ENCODE peak calls at places on chromosomes 16 and 17, in six cellular contexts. J, Q, Y, E, W and T are unnamed samples.
A peak's percentile ranks its signal among the peaks of the same experiment; 100 is the strongest.

GRCh38 chr17:7445011-7445927 is at the start of gene CHRNB1:
- DNase-seq in J (no peak), Q (peak; percentile 68), Y (peak; percentile 57), E (peak; percentile 87), W (peak; percentile 88), T (peak; percentile 93)

GRCh38 chr16:11258553-11259287 is 2.7 kb upstream of the SOCS1 start:
- DNase-seq in J (no peak), Q (no peak), Y (no peak), E (peak; percentile 57), W (peak; percentile 64), T (peak; percentile 76)

GRCh38 chr16:2498085-2498484 is 15.7 kb upstream of the ATP6V0C start:
- DNase-seq in J (no peak), Q (no peak), Y (no peak), E (no peak), W (no peak), T (no peak)

GRCh38 chr17:75506888-75507287 is 8.4 kb downstream of the CASKIN2 start:
- DNase-seq in J (no peak), Q (no peak), Y (no peak), E (peak; percentile 10), W (no peak), T (no peak)

GRCh38 chr17:37489197-37490001 is at the start of gene DUSP14:
- DNase-seq in J (no peak), Q (peak; percentile 83), Y (peak; percentile 80), E (peak; percentile 86), W (peak; percentile 87), T (peak; percentile 91)

GRCh38 chr16:15445450-15445849 is 11.1 kb downstream of the BMERB1 start:
- DNase-seq in J (no peak), Q (no peak), Y (no peak), E (no peak), W (no peak), T (no peak)

GRCh38 chr17:50856431-50856830 is 9.7 kb downstream of the TOB1 start:
- DNase-seq in J (no peak), Q (no peak), Y (no peak), E (no peak), W (no peak), T (no peak)

GRCh38 chr17:49406791-49407190 is 7.9 kb downstream of the PHB1 start:
- DNase-seq in J (no peak), Q (no peak), Y (no peak), E (no peak), W (no peak), T (no peak)

GRCh38 chr17:63758428-63758827 is 15.0 kb downstream of the CCDC47 start:
- DNase-seq in J (no peak), Q (no peak), Y (no peak), E (no peak), W (no peak), T (no peak)

GRCh38 chr17:65594585-65594940 is 33.1 kb upstream of the AXIN2 start:
- DNase-seq in J (no peak), Q (no peak), Y (no peak), E (no peak), W (no peak), T (no peak)

GRCh38 chr16:7183768-7184167 is 148.9 kb upstream of the RBFOX1 start:
- DNase-seq in J (no peak), Q (no peak), Y (no peak), E (no peak), W (no peak), T (no peak)

GRCh38 chr16:78183886-78184553 is 84.6 kb downstream of the WWOX start:
- DNase-seq in J (no peak), Q (no peak), Y (no peak), E (no peak), W (no peak), T (no peak)

GRCh38 chr16:861446-861845 is 60.9 kb upstream of the GNG13 start:
- DNase-seq in J (no peak), Q (no peak), Y (no peak), E (no peak), W (no peak), T (no peak)

GRCh38 chr17:39080416-39081179 is 70.8 kb downstream of the PLXDC1 start:
- DNase-seq in J (no peak), Q (no peak), Y (no peak), E (peak; percentile 56), W (no peak), T (peak; percentile 56)

GRCh38 chr17:2264023-2264860 is 39.3 kb downstream of the SMG6 start:
- DNase-seq in J (no peak), Q (no peak), Y (no peak), E (no peak), W (no peak), T (no peak)

GRCh38 chr16:28549301-28549899 is 4.3 kb upstream of the SGF29 start:
- DNase-seq in J (no peak), Q (peak; percentile 62), Y (no peak), E (no peak), W (no peak), T (no peak)

GRCh38 chr17:29238133-29238850 is 8.4 kb upstream of the CRYBA1 start:
- DNase-seq in J (no peak), Q (no peak), Y (no peak), E (no peak), W (no peak), T (no peak)

GRCh38 chr17:64070213-64070612 is 49.8 kb upstream of the ICAM2 start:
- DNase-seq in J (no peak), Q (no peak), Y (no peak), E (no peak), W (no peak), T (no peak)

GRCh38 chr17:6387442-6387841 is 47.5 kb downstream of the AIPL1 start:
- DNase-seq in J (no peak), Q (no peak), Y (no peak), E (no peak), W (no peak), T (no peak)

DNA sequence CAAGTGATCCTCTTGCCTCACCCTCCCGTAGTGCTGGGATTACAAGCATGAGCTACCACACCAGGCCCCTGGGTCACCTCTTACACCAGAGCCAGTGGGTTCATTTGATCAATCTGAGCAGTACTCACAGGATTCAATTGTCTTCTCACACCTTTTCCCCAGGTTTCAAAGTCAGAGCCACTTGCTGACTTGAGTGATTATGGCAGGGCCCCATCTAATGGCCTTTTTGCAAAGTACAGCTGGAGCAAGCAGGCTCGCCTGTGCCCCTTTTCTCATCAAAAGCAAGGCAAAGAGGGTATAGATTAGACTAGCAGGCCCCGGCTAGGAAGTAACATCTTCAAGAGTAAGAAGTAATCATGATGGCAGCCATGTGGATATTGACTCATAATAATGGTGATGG is 114.8 kb upstream of the NOL11 start:
- DNase-seq in J (peak; percentile 13), Q (peak; percentile 61), Y (no peak), E (no peak), W (no peak), T (no peak)
- TF ChIP-seq CTCF in J (peak; percentile 66), Q (peak; percentile 38), Y (no peak), E (peak; percentile 48), W (no peak), T (no peak)

GRCh38 chr17:78182504-78182903 is 4.3 kb downstream of the TK1 start:
- DNase-seq in J (no peak), Q (no peak), Y (no peak), E (no peak), W (no peak), T (no peak)

GRCh38 chr17:78186689-78187595 is at the start of the genes AFMID and TK1:
- DNase-seq in J (peak; percentile 77), Q (peak; percentile 99), Y (peak; percentile 98), E (peak; percentile 98), W (peak; percentile 100), T (peak; percentile 98)

GRCh38 chr17:78184311-78184710 is 2.5 kb downstream of the TK1 start:
- DNase-seq in J (no peak), Q (no peak), Y (no peak), E (no peak), W (no peak), T (no peak)

GRCh38 chr17:78185981-78186688 is 717 bp downstream of the TK1 start:
- DNase-seq in J (no peak), Q (peak; percentile 79), Y (no peak), E (peak; percentile 47), W (peak; percentile 81), T (no peak)

DNA sequence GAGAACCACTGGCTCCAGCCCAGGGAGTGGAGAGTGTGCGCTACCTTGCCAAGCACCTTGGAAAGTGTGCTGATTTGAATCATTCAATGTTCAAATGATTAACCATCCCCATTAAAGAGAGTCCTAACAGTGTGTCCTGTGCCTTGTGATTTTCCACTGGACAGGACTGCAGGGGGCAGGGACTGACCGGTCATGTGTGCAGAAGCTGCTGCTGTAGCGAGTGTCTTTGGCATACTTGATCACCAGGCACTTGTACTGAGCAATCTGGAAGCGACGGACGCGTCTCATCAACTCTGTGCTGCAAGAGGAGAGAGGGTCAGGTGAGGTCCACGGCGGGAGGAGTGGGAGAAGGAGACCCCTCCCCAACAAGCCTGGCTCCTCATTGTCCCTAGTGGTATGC is 2.0 kb downstream of the TK1 start:
- DNase-seq in J (no peak), Q (no peak), Y (no peak), E (no peak), W (no peak), T (no peak)
- H3K4me3 ChIP-seq in J (no peak overlapping the region), Q (no peak overlapping the region), Y (no peak overlapping the region), E (no peak overlapping the region), W (no peak overlapping the region), T (no peak overlapping the region)

GRCh38 chr16:57535680-57536305 is 578 bp downstream of the CCDC102A start:
- DNase-seq in J (peak; percentile 52), Q (peak; percentile 92), Y (peak; percentile 96), E (peak; percentile 96), W (peak; percentile 94), T (peak; percentile 96)
- TF ChIP-seq CTCF in J (no peak), Q (no peak), Y (no peak), E (peak; percentile 53), W (no peak), T (peak; percentile 27)

GRCh38 chr16:20905576-20905975 is 5.0 kb downstream of the LYRM1 start:
- DNase-seq in J (no peak), Q (no peak), Y (no peak), E (no peak), W (no peak), T (no peak)
- H3K4me3 ChIP-seq in J (no peak overlapping the region), Q (no peak overlapping the region), Y (no peak overlapping the region), E (no peak overlapping the region), W (no peak overlapping the region), T (no peak overlapping the region)

DNA sequence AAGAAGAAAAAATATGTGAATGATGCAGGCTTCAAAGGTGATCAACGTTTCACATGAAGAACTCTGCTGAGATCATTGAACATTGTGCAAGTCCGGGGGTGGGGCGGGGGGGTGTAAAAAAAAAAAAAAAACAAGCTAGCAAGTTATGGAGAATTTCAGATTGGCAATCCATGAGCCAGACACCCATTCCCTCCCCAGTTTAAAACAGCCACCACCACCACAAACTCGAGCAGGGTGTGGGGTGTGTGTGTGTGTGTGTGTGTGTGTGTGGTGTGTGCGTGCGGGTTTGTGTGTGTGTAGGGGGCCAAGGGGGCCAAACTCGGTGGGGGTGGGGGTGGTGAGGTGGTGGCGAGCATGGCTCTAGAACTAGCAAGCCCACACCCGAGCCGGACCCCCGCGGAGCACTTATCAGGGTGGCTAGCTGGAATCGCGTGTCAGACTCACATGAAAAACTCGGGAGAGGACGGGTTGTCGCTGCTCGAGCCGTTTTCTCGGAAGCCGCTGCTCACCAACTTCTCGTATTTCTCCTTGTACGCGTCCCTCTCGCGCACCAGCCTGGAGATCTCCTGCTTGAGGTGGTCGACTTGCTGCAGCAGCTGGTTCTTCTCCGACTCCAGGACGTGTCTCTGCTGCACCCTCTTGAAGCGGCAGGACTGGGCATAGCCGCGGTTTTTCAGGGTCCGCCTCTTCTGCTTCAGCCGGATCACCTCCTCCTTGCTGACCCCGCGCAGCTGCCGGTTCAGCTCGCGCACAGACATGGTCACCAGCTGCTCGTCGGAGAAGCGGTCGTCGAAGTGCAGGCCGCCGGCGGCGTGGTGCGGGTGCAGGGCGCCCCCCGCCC is 2.0 kb downstream of the MAF start:
- DNase-seq in J (no peak), Q (peak; percentile 66), Y (peak; percentile 69), E (peak; percentile 62), W (peak; percentile 54), T (peak; percentile 85)
- TF ChIP-seq CTCF in J (no peak), Q (no peak), Y (no peak), E (peak; percentile 45), W (no peak), T (peak; percentile 33)